ENCODE peak calls at places on chromosomes 5 and 9, in eight cellular contexts. M is GM23248, O is stomach, C is left ventricle myocardium inferior, S is tibial artery, F is cardiac fibroblast, E is heart left ventricle, Q is pancreas. N is an unnamed sample.

GRCh38 chr9:136309101-136309801 is 5.4 kb upstream of the CCDC187 start:
- DNase-seq in M (no peak), O (no peak), C (no peak), S (no peak), F (no peak), E (no peak), Q (no peak), N (no peak)

GRCh38 chr5:91114658-91115057 is 268.5 kb downstream of the ARRDC3 start:
- DNase-seq in M (no peak), O (no peak), C (no peak), S (no peak), F (no peak), E (no peak), Q (no peak), N (no peak)

GRCh38 chr5:107957023-107957422 is 286.3 kb upstream of the EFNA5 start:
- DNase-seq in M (no peak), O (no peak), C (no peak), S (no peak), F (no peak), E (no peak), Q (no peak), N (no peak)

GRCh38 chr5:51679286-51679685 is 296.0 kb downstream of the ISL1 start:
- DNase-seq in M (no peak), O (no peak), C (no peak), S (no peak), F (no peak), E (no peak), Q (no peak), N (no peak)

GRCh38 chr5:131193106-131193505 is 22.4 kb downstream of the LYRM7 start:
- DNase-seq in M (no peak), O (no peak), C (no peak), S (no peak), F (peak), E (no peak), Q (no peak), N (no peak)

GRCh38 chr9:15543033-15543791 is 9.6 kb upstream of the CCDC171 start:
- DNase-seq in M (peak), O (no peak), C (no peak), S (no peak), F (peak), E (no peak), Q (no peak), N (no peak)

GRCh38 chr5:103526164-103526915 is 36.2 kb downstream of the NUDT12 start:
- DNase-seq in M (peak), O (no peak), C (no peak), S (no peak), F (peak), E (no peak), Q (no peak), N (no peak)

GRCh38 chr5:177111720-177112394 is 21.7 kb upstream of the NSD1 start:
- DNase-seq in M (peak), O (peak), C (peak), S (no peak), F (peak), E (peak), Q (no peak), N (peak)

GRCh38 chr5:29229461-29229860 is 1964.0 kb upstream of the CDH6 start:
- DNase-seq in M (no peak), O (no peak), C (no peak), S (no peak), F (no peak), E (no peak), Q (no peak), N (no peak)

GRCh38 chr9:114283551-114284111 is 39.3 kb upstream of the ORM1 start:
- DNase-seq in M (no peak), O (no peak), C (peak), S (peak), F (no peak), E (peak), Q (no peak), N (peak)

GRCh38 chr5:107381189-107381856 is 289.4 kb downstream of the EFNA5 start:
- DNase-seq in M (peak), O (no peak), C (no peak), S (no peak), F (peak), E (no peak), Q (no peak), N (no peak)

GRCh38 chr9:4096121-4096520 is 203.7 kb downstream of the GLIS3 start:
- DNase-seq in M (peak), O (no peak), C (no peak), S (no peak), F (peak), E (no peak), Q (no peak), N (no peak)

GRCh38 chr9:129802833-129803678 is at the start of gene TOR1B:
- DNase-seq in M (peak), O (peak), C (peak), S (peak), F (peak), E (peak), Q (peak), N (peak)

GRCh38 chr9:132896906-132897305 is 18.2 kb downstream of the SPACA9 start:
- DNase-seq in M (peak), O (no peak), C (no peak), S (no peak), F (peak), E (no peak), Q (no peak), N (no peak)

GRCh38 chr5:127801751-127802476 is 98.7 kb downstream of the CCDC192 start:
- DNase-seq in M (peak), O (no peak), C (no peak), S (no peak), F (peak), E (no peak), Q (no peak), N (no peak)

GRCh38 chr5:380701-381309 is 59.3 kb downstream of the AHRR start:
- DNase-seq in M (peak), O (no peak), C (no peak), S (peak), F (peak), E (no peak), Q (no peak), N (no peak)

GRCh38 chr5:119333421-119333851 is 22.4 kb upstream of the TNFAIP8 start:
- DNase-seq in M (no peak), O (no peak), C (no peak), S (no peak), F (no peak), E (no peak), Q (no peak), N (no peak)

GRCh38 chr9:134800791-134801339 is 79.7 kb upstream of the FCN2 start:
- DNase-seq in M (no peak), O (no peak), C (peak), S (peak), F (no peak), E (peak), Q (no peak), N (peak)

GRCh38 chr5:113256671-113257452 is 177.9 kb downstream of the TSSK1B start:
- DNase-seq in M (no peak), O (no peak), C (no peak), S (no peak), F (no peak), E (no peak), Q (no peak), N (no peak)

GRCh38 chr5:66757219-66757833 is 161.1 kb downstream of the MAST4 start:
- DNase-seq in M (peak), O (peak), C (no peak), S (no peak), F (peak), E (peak), Q (peak), N (no peak)

GRCh38 chr5:59218424-59219045 is 635.7 kb downstream of the RAB3C start:
- DNase-seq in M (peak), O (no peak), C (no peak), S (no peak), F (peak), E (no peak), Q (no peak), N (no peak)

GRCh38 chr9:136622538-136622948 is 40.2 kb upstream of the EGFL7 start:
- DNase-seq in M (no peak), O (no peak), C (peak), S (no peak), F (no peak), E (no peak), Q (no peak), N (no peak)

GRCh38 chr9:98873535-98874432 is 66.3 kb downstream of the GALNT12 start:
- DNase-seq in M (peak), O (peak), C (peak), S (peak), F (peak), E (peak), Q (peak), N (no peak)

GRCh38 chr9:97766092-97766491 is 69.0 kb upstream of the XPA start:
- DNase-seq in M (peak), O (no peak), C (no peak), S (no peak), F (peak), E (no peak), Q (no peak), N (no peak)

GRCh38 chr9:90778746-90779145 is 22.9 kb upstream of the SYK start:
- DNase-seq in M (no peak), O (no peak), C (no peak), S (no peak), F (no peak), E (no peak), Q (no peak), N (no peak)

GRCh38 chr9:31519011-31519410 is 865.4 kb upstream of the ACO1 start:
- DNase-seq in M (no peak), O (no peak), C (no peak), S (no peak), F (no peak), E (no peak), Q (no peak), N (no peak)

GRCh38 chr5:169650701-169651331 is 13.7 kb downstream of the DOCK2 start:
- DNase-seq in M (peak), O (no peak), C (no peak), S (no peak), F (peak), E (no peak), Q (no peak), N (no peak)

GRCh38 chr9:131811405-131811804 is 71.5 kb upstream of the RAPGEF1 start:
- DNase-seq in M (no peak), O (no peak), C (no peak), S (no peak), F (no peak), E (no peak), Q (no peak), N (no peak)

GRCh38 chr5:82265052-82265451 is 13.1 kb downstream of the RPS23 start:
- DNase-seq in M (peak), O (no peak), C (no peak), S (no peak), F (no peak), E (no peak), Q (no peak), N (no peak)

GRCh38 chr5:91288117-91288516 is 95.0 kb downstream of the ARRDC3 start:
- DNase-seq in M (peak), O (no peak), C (no peak), S (no peak), F (peak), E (no peak), Q (no peak), N (peak)

GRCh38 chr9:5510360-5510931 is at the start of gene PDCD1LG2:
- DNase-seq in M (peak), O (no peak), C (no peak), S (no peak), F (peak), E (no peak), Q (no peak), N (no peak)

GRCh38 chr9:78103971-78104433 is 72.4 kb upstream of the GNAQ start:
- DNase-seq in M (no peak), O (no peak), C (no peak), S (no peak), F (no peak), E (no peak), Q (no peak), N (no peak)

GRCh38 chr5:180898621-180899246 is at the start of gene BTNL8:
- DNase-seq in M (no peak), O (peak), C (no peak), S (no peak), F (no peak), E (no peak), Q (no peak), N (no peak)

GRCh38 chr5:137649228-137649890 is 86.5 kb downstream of the KLHL3 start:
- DNase-seq in M (peak), O (no peak), C (no peak), S (no peak), F (peak), E (no peak), Q (no peak), N (no peak)

GRCh38 chr5:134038143-134038542 is 33.4 kb upstream of the VDAC1 start:
- DNase-seq in M (no peak), O (peak), C (no peak), S (no peak), F (no peak), E (no peak), Q (no peak), N (no peak)

GRCh38 chr5:134028496-134028895 is 23.7 kb upstream of the VDAC1 start:
- DNase-seq in M (peak), O (no peak), C (no peak), S (no peak), F (peak), E (no peak), Q (no peak), N (no peak)

GRCh38 chr5:134037160-134037559 is 32.4 kb upstream of the VDAC1 start:
- DNase-seq in M (no peak), O (no peak), C (no peak), S (no peak), F (no peak), E (no peak), Q (no peak), N (no peak)

GRCh38 chr5:134029156-134029555 is 24.4 kb upstream of the VDAC1 start:
- DNase-seq in M (peak), O (no peak), C (no peak), S (no peak), F (peak), E (no peak), Q (no peak), N (no peak)

GRCh38 chr5:134034326-134034725 is 29.6 kb upstream of the VDAC1 start:
- DNase-seq in M (no peak), O (no peak), C (no peak), S (no peak), F (no peak), E (no peak), Q (no peak), N (no peak)
- H3K4me3 ChIP-seq in M (no peak), O (no peak), C (no peak), S (no peak), F (no peak), E (no peak), Q (no peak), N (no peak)

DNA sequence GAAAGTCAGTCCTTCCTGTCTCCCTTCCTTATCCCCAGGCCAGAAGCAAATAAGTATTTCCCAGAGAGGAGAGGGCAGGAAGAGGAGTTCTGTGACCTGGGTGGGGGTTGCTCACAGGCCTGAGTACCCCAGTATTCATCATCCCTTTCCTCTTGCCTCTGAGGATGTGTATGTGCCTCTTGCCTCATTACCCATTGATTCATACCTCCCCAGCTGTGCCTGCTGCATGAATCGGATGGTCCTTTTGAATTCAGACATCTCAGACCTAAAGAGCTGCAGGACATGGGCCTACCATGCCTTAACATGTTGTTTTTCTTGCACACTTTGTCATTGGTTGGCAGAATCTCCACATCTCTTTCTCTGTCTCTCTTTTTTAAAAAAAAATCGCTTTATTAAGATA is 112.8 kb upstream of the SHB start:
- DNase-seq in M (peak), O (no peak), C (no peak), S (no peak), F (no peak), E (no peak), Q (no peak), N (no peak)
- H3K4me3 ChIP-seq in M (no peak), O (no peak), C (no peak), S (no peak), F (no peak), E (no peak), Q (no peak), N (no peak)

GRCh38 chr9:8349928-8350327 is 550.4 kb upstream of the DMAC1 start:
- DNase-seq in M (no peak), O (no peak), C (no peak), S (no peak), F (no peak), E (no peak), Q (no peak), N (no peak)

GRCh38 chr9:8349369-8349768 is 549.8 kb upstream of the DMAC1 start:
- DNase-seq in M (no peak), O (no peak), C (no peak), S (no peak), F (no peak), E (no peak), Q (no peak), N (no peak)

GRCh38 chr9:8348756-8349155 is 549.2 kb upstream of the DMAC1 start:
- DNase-seq in M (no peak), O (no peak), C (no peak), S (no peak), F (no peak), E (no peak), Q (no peak), N (no peak)

GRCh38 chr9:8351431-8351830 is 551.9 kb upstream of the DMAC1 start:
- DNase-seq in M (no peak), O (no peak), C (no peak), S (no peak), F (no peak), E (no peak), Q (no peak), N (no peak)

GRCh38 chr9:8346291-8346690 is 546.7 kb upstream of the DMAC1 start:
- DNase-seq in M (no peak), O (no peak), C (no peak), S (no peak), F (peak), E (no peak), Q (no peak), N (no peak)
- H3K4me3 ChIP-seq in M (no peak), O (no peak), C (no peak), S (no peak), F (no peak), E (no peak), Q (no peak), N (no peak)

GRCh38 chr5:53479656-53480473 is 564 bp upstream of the FST start:
- DNase-seq in M (peak), O (peak), C (peak), S (peak), F (peak), E (peak), Q (peak), N (peak)

GRCh38 chr5:53481354-53481886 is 991 bp downstream of the FST start:
- DNase-seq in M (peak), O (no peak), C (no peak), S (no peak), F (peak), E (no peak), Q (no peak), N (no peak)

GRCh38 chr5:53481887-53482716 is 1.7 kb downstream of the FST start:
- DNase-seq in M (peak), O (peak), C (peak), S (peak), F (peak), E (peak), Q (peak), N (peak)

GRCh38 chr5:53480474-53481353 is at the start of gene FST:
- DNase-seq in M (peak), O (peak), C (peak), S (no peak), F (peak), E (no peak), Q (no peak), N (peak)

GRCh38 chr5:53482717-53483638 is 2.5 kb downstream of the FST start:
- DNase-seq in M (peak), O (peak), C (peak), S (peak), F (peak), E (peak), Q (no peak), N (peak)
- H3K4me3 ChIP-seq in M (peak), O (peak), C (peak), S (peak), F (peak), E (peak), Q (peak), N (peak)

GRCh38 chr5:139746691-139747582 is 48.7 kb upstream of the PSD2 start:
- DNase-seq in M (peak), O (peak), C (no peak), S (peak), F (no peak), E (peak), Q (no peak), N (no peak)
- H3K4me3 ChIP-seq in M (peak), O (peak), C (peak), S (peak), F (peak), E (peak), Q (peak), N (peak)

GRCh38 chr9:89177401-89178161 is 1.0 kb downstream of the SHC3 start:
- DNase-seq in M (peak), O (no peak), C (no peak), S (no peak), F (peak), E (no peak), Q (peak), N (no peak)
- H3K4me3 ChIP-seq in M (peak), O (peak), C (peak), S (peak), F (peak), E (peak), Q (peak), N (no peak)

GRCh38 chr5:88826959-88827585 is 55.9 kb downstream of the MEF2C start:
- DNase-seq in M (peak), O (no peak), C (no peak), S (no peak), F (peak), E (no peak), Q (no peak), N (no peak)
- H3K4me3 ChIP-seq in M (peak), O (no peak), C (peak), S (peak), F (no peak), E (peak), Q (no peak), N (no peak)

GRCh38 chr9:35510366-35510744 is 20.4 kb downstream of the RUSC2 start:
- DNase-seq in M (no peak), O (no peak), C (no peak), S (no peak), F (no peak), E (no peak), Q (no peak), N (no peak)

GRCh38 chr9:35506359-35506758 is 16.4 kb downstream of the RUSC2 start:
- DNase-seq in M (no peak), O (no peak), C (no peak), S (no peak), F (no peak), E (no peak), Q (no peak), N (no peak)

GRCh38 chr9:35511453-35511852 is 21.5 kb downstream of the RUSC2 start:
- DNase-seq in M (no peak), O (no peak), C (no peak), S (no peak), F (no peak), E (no peak), Q (no peak), N (no peak)

GRCh38 chr9:35508069-35508468 is 18.2 kb downstream of the RUSC2 start:
- DNase-seq in M (peak), O (no peak), C (no peak), S (no peak), F (peak), E (no peak), Q (no peak), N (no peak)

DNA sequence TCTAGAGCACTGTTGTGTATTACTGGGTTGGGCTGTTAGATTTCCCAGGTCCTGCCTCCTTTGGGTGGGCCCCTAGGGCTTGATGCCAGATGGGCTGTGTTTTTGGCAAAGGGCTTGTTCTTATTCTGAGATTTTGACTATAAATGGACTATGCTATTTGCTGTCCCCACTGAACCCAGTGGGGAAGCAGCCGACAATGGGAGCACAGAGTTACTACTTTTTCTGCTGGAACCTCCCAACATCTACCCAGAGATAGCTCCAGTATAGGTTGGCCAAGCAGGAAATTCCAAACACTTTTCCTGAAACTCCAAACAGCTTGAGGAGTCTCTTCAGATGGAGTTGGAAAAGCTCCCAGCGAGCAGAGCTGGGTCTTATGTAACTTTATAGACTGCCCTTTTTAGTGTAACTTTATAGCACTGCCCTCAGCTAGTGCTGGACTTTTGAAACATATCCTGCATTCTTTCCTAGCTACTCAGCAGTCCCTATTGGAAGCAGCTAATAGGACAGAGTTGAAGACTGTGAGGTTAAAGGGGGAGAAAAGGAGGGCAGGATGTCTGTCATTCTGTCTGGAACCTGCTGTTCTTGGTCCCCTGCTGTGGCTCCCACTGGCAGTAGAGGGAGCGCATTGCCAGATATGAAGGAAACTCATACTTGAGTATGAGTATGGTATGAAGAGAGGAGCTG is 21.0 kb downstream of the RUSC2 start:
- DNase-seq in M (peak), O (peak), C (peak), S (peak), F (peak), E (peak), Q (no peak), N (peak)
- H3K4me3 ChIP-seq in M (peak), O (no peak), C (peak), S (peak), F (no peak), E (peak), Q (no peak), N (no peak)